ENCODE peak calls at places on chromosomes 3 and 15, in nine cellular contexts. L, K, U, T, G, P, Y, X and H are unnamed samples.
A peak's percentile ranks its signal among the peaks of the same experiment; 100 is the strongest.

GRCh38 chr3:172981407-172981983 is 159.5 kb downstream of the SPATA16 start:
- DNase-seq in L (no peak), U (no peak), K (no peak), Y (no peak), T (no peak), G (no peak), P (no peak), X (no peak), H (no peak)

GRCh38 chr3:114694251-114694650 is 400.4 kb downstream of the TIGIT start:
- DNase-seq in K (no peak), L (no peak), Y (no peak), P (no peak), T (no peak), U (no peak), X (no peak), G (no peak), H (no peak)

GRCh38 chr15:67433495-67434099 is 87.3 kb upstream of the C15orf61 start:
- DNase-seq in U (peak; percentile 63), Y (peak; percentile 46), K (no peak), T (peak; percentile 27), X (no peak), G (no peak), P (peak; percentile 38), L (no peak), H (no peak)

GRCh38 chr3:149515242-149515641 is 40.7 kb downstream of the TM4SF4 start:
- DNase-seq in U (no peak), T (no peak), X (no peak), Y (no peak), L (no peak), P (no peak), K (no peak), G (no peak), H (no peak)

GRCh38 chr15:97115764-97116075 is 785.2 kb downstream of the NR2F2 start:
- DNase-seq in Y (no peak), K (no peak), L (no peak), U (no peak), G (no peak), P (no peak), T (no peak), X (no peak), H (no peak)

GRCh38 chr3:16429086-16429485 is 84.4 kb downstream of the RFTN1 start:
- DNase-seq in Y (no peak), U (no peak), G (no peak), P (no peak), L (no peak), X (no peak), K (no peak), T (no peak), H (no peak)

GRCh38 chr3:18098960-18099587 is 326.1 kb downstream of the SATB1 start:
- DNase-seq in X (no peak), T (peak; percentile 99), K (no peak), G (peak; percentile 42), P (no peak), L (no peak), U (no peak), Y (no peak), H (peak; percentile 80)

GRCh38 chr3:29310865-29311264 is 30.0 kb downstream of the RBMS3 start:
- DNase-seq in K (no peak), P (no peak), Y (no peak), T (no peak), G (no peak), U (no peak), L (no peak), X (no peak), H (no peak)

GRCh38 chr15:58357529-58358476 is 74.0 kb upstream of the LIPC start:
- DNase-seq in U (no peak), T (no peak), Y (no peak), K (no peak), G (no peak), P (no peak), L (peak; percentile 5), X (no peak), H (no peak)

GRCh38 chr3:50320853-50321145 is 1.7 kb downstream of the HYAL2 start:
- DNase-seq in T (no peak), Y (no peak), G (no peak), K (no peak), X (no peak), U (no peak), P (no peak), L (no peak), H (no peak)

GRCh38 chr3:140258222-140258724 is 323.3 kb downstream of the CLSTN2 start:
- DNase-seq in Y (no peak), P (no peak), K (no peak), T (no peak), L (no peak), G (no peak), X (no peak), U (no peak), H (no peak)

GRCh38 chr3:55189359-55189801 is 261.5 kb upstream of the LRTM1 start:
- DNase-seq in T (no peak), P (no peak), K (no peak), Y (no peak), L (no peak), G (no peak), X (no peak), U (no peak), H (no peak)

GRCh38 chr3:52182203-52182602 is 15.8 kb upstream of the ALAS1 start:
- DNase-seq in T (no peak), U (no peak), L (no peak), G (no peak), P (no peak), X (no peak), Y (no peak), K (no peak), H (no peak)

GRCh38 chr3:57974796-57975388 is 33.3 kb upstream of the FLNB start:
- DNase-seq in Y (no peak), K (no peak), T (peak; percentile 83), P (no peak), L (no peak), X (no peak), U (peak; percentile 28), G (peak; percentile 82), H (no peak)

GRCh38 chr15:55912982-55913381 is 80.4 kb downstream of the NEDD4 start:
- DNase-seq in G (no peak), U (no peak), L (no peak), X (no peak), K (no peak), Y (no peak), T (no peak), P (no peak), H (no peak)

GRCh38 chr3:45595364-45596154 is 1.0 kb downstream of the LIMD1 start:
- DNase-seq in P (no peak), K (no peak), Y (peak; percentile 76), T (no peak), L (no peak), U (peak; percentile 35), X (no peak), G (no peak), H (no peak)

GRCh38 chr3:58306662-58307286 is 454 bp downstream of the HTD2 start:
- DNase-seq in G (no peak), K (no peak), T (no peak), P (peak; percentile 46), X (peak; percentile 18), Y (peak; percentile 48), L (peak; percentile 22), U (peak; percentile 52), H (peak; percentile 10)

GRCh38 chr3:170714151-170714550 is 128.3 kb upstream of the SLC7A14 start:
- DNase-seq in X (no peak), Y (no peak), L (no peak), K (no peak), G (no peak), P (no peak), U (no peak), T (no peak), H (no peak)

GRCh38 chr3:179962617-179963387 is 73.9 kb downstream of the PEX5L start:
- DNase-seq in X (no peak), K (no peak), U (no peak), Y (no peak), L (no peak), P (no peak), G (no peak), T (no peak), H (no peak)

GRCh38 chr3:193869221-193870201 is 266.4 kb upstream of the HES1 start:
- DNase-seq in T (peak; percentile 79), K (no peak), U (peak; percentile 32), X (peak; percentile 3), Y (no peak), P (no peak), L (no peak), G (no peak), H (no peak)

GRCh38 chr3:72413228-72413627 is 435.0 kb downstream of the SHQ1 start:
- DNase-seq in X (no peak), L (no peak), G (no peak), Y (no peak), U (no peak), K (no peak), T (no peak), P (no peak), H (no peak)
- H3K27ac ChIP-seq in X (peak overlapping the region; percentile 95), L (no peak overlapping the region), G (no peak overlapping the region), Y (no peak overlapping the region), U (no peak overlapping the region), K (no peak overlapping the region), T (no peak overlapping the region), P (no peak overlapping the region), H (no peak overlapping the region)

DNA sequence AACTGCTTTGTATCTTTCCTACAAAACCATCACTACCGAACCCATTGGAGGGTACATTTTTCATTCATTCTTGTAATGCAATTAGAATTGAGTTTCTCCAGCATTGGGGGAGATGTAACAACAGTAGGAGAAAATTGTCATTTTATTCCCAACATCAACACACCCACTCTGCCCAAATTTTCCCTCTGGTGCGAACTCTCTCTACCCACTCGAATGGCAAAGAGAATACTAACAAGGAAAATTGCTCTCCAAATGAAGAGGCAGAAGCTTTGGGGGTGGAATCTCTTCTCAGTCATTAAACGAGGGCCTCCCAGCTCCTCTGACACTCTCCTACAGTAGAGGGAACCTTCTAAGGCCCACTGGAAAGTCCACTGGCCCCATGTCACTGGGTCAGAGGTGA is 135.7 kb downstream of the MEGF11 start:
- DNase-seq in T (no peak), X (no peak), G (no peak), U (no peak), L (no peak), K (no peak), Y (no peak), P (no peak), H (no peak)
- H3K27ac ChIP-seq in T (no peak overlapping the region), X (no peak overlapping the region), G (no peak overlapping the region), U (no peak overlapping the region), L (no peak overlapping the region), K (no peak overlapping the region), Y (no peak overlapping the region), P (no peak overlapping the region), H (no peak overlapping the region)

DNA sequence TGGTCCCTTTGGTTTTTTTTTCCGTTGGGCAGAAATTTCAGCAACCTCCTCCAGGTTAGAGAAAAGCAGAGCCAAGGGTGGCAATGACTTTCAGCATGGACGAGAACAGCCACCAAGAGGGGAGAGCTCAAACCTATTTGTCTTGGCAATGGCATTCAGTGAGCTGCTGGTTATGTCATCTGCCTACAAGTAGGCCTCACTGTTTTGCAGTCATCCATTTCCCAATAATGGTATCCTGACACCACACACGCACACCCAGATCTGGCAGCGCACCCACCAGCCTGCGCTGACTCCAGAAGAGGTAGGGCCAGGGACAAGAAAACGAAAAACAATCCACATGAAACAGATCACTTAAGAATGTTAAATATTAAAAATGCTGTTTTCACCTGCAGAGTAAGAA is 92.3 kb downstream of the MAGI1 start:
- DNase-seq in U (no peak), Y (no peak), T (no peak), P (no peak), X (no peak), G (no peak), L (no peak), K (no peak), H (no peak)
- H3K27ac ChIP-seq in U (no peak overlapping the region), Y (no peak overlapping the region), T (no peak overlapping the region), P (no peak overlapping the region), X (no peak overlapping the region), G (no peak overlapping the region), L (no peak overlapping the region), K (no peak overlapping the region), H (peak overlapping the region; percentile 28)

GRCh38 chr15:31293655-31294054 is 33.0 kb upstream of the KLF13 start:
- DNase-seq in U (no peak), G (no peak), Y (no peak), P (no peak), T (no peak), X (no peak), L (no peak), K (no peak), H (no peak)
- H3K27ac ChIP-seq in U (no peak overlapping the region), G (no peak overlapping the region), Y (no peak overlapping the region), P (no peak overlapping the region), T (no peak overlapping the region), X (peak overlapping the region; percentile 98), L (no peak overlapping the region), K (no peak overlapping the region), H (no peak overlapping the region)